ENCODE peak calls at places on chromosomes 5 and 9, in ten cellular contexts. C is body of pancreas, G is HCT116, E is GM12878, S is stomach, H is IMR-90, T is GM12891, R is tibial nerve, W is transverse colon, F is heart left ventricle. Q is an unnamed sample.

GRCh38 chr9:136578915-136579637 is 33.2 kb upstream of the NOTCH1 start:
- DNase-seq in C (peak), G (peak), E (no peak), S (no peak), H (no peak), T (no peak), R (no peak), W (no peak), F (peak), Q (no peak)

GRCh38 chr9:108258640-108259039 is 597.1 kb downstream of the ACTL7B start:
- DNase-seq in C (no peak), G (no peak), E (no peak), S (no peak), H (no peak), T (no peak), R (no peak), W (no peak), F (no peak), Q (no peak)

GRCh38 chr9:68678430-68678829 is 26.6 kb upstream of the PIP5K1B start:
- DNase-seq in C (no peak), G (peak), E (no peak), S (no peak), H (peak), T (no peak), R (no peak), W (peak), F (peak), Q (no peak)

GRCh38 chr5:170154744-170155143 is 49.0 kb downstream of the FOXI1 start:
- DNase-seq in C (no peak), G (no peak), E (no peak), S (no peak), H (no peak), T (no peak), R (no peak), W (no peak), F (no peak), Q (no peak)

GRCh38 chr9:104911029-104911607 is 16.8 kb downstream of the ABCA1 start:
- DNase-seq in C (no peak), G (no peak), E (no peak), S (no peak), H (peak), T (no peak), R (no peak), W (no peak), F (no peak), Q (no peak)

GRCh38 chr5:398475-399295 is 44.3 kb upstream of the EXOC3 start:
- DNase-seq in C (no peak), G (no peak), E (no peak), S (peak), H (no peak), T (no peak), R (no peak), W (no peak), F (no peak), Q (no peak)

GRCh38 chr9:133473743-133474142 is 5.2 kb downstream of the SLC2A6 start:
- DNase-seq in C (no peak), G (no peak), E (no peak), S (no peak), H (no peak), T (no peak), R (no peak), W (no peak), F (no peak), Q (no peak)

GRCh38 chr5:78472469-78473106 is 112.2 kb downstream of the SCAMP1 start:
- DNase-seq in C (no peak), G (no peak), E (no peak), S (no peak), H (no peak), T (no peak), R (no peak), W (no peak), F (no peak), Q (no peak)

GRCh38 chr5:76152161-76152560 is 69.0 kb downstream of the SV2C start:
- DNase-seq in C (no peak), G (no peak), E (no peak), S (no peak), H (no peak), T (no peak), R (no peak), W (no peak), F (no peak), Q (no peak)

GRCh38 chr9:130689572-130689936 is 4.0 kb upstream of the EXOSC2 start:
- DNase-seq in C (no peak), G (no peak), E (no peak), S (no peak), H (no peak), T (no peak), R (no peak), W (no peak), F (no peak), Q (no peak)

GRCh38 chr9:130692365-130692764 is 1.2 kb upstream of the EXOSC2 start:
- DNase-seq in C (no peak), G (no peak), E (no peak), S (no peak), H (no peak), T (no peak), R (no peak), W (no peak), F (peak), Q (no peak)

GRCh38 chr9:130687615-130688014 is 6.0 kb upstream of the EXOSC2 start:
- DNase-seq in C (no peak), G (no peak), E (no peak), S (no peak), H (no peak), T (no peak), R (no peak), W (no peak), F (no peak), Q (no peak)

GRCh38 chr9:130688070-130688469 is 5.5 kb upstream of the EXOSC2 start:
- DNase-seq in C (no peak), G (no peak), E (no peak), S (no peak), H (no peak), T (no peak), R (no peak), W (no peak), F (no peak), Q (no peak)

GRCh38 chr9:130689937-130690700 is 3.5 kb upstream of the EXOSC2 start:
- DNase-seq in C (peak), G (peak), E (peak), S (peak), H (peak), T (no peak), R (peak), W (peak), F (peak), Q (peak)
- TF ChIP-seq POLR2A in C (peak), G (no peak), E (no peak), S (no peak), H (peak), T (no peak), R (peak), W (peak), F (no peak), Q (no peak)

GRCh38 chr5:134527156-134527960 is 1.9 kb downstream of the JADE2 start:
- DNase-seq in C (peak), G (no peak), E (no peak), S (peak), H (peak), T (peak), R (peak), W (peak), F (peak), Q (peak)
- TF ChIP-seq POLR2A in C (peak), G (no peak), E (peak), S (no peak), H (peak), T (no peak), R (peak), W (peak), F (no peak), Q (peak)

DNA sequence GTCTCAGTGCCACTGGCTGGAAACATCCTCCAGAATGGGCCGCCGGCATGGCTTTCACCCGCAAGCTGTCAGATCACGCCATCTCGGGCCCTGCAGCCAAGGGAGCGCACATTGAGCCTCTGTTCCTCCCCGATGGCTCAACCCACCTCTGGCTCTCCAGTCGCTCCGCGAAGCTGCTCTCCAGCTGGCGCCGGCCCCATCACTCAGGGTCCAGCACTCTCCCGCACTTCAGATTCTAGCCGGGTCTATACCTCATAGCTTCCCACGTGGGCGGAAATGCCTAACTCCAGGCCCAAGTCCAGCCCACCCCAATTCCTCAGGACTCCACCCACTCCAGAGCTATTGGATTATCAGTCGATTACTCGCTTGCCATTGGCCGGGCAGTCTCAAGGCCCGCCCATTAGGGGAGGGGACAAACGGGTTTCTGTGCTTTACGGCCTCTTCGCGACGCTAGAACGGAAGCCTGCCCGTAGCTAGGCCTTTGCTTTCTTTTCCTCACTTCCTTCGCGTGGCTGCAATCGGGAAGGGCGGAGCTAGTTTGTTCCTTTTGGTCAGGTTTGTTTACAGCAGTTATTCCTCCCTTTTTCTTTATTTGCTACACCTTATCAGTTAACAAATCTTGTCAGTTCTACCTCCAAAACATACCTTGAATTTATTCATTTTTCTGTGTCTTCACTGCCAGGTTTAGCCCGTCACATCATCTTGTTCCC is at the start of gene NOL6:
- DNase-seq in C (peak), G (peak), E (peak), S (peak), H (peak), T (peak), R (peak), W (peak), F (peak), Q (peak)
- TF ChIP-seq POLR2A in C (peak), G (peak), E (peak), S (no peak), H (peak), T (peak), R (peak), W (peak), F (no peak), Q (peak)

GRCh38 chr9:124973807-124974206 is 32.9 kb upstream of the GOLGA1 start:
- DNase-seq in C (no peak), G (no peak), E (no peak), S (no peak), H (no peak), T (no peak), R (no peak), W (no peak), F (no peak), Q (no peak)
- TF ChIP-seq POLR2A in C (no peak), G (no peak), E (no peak), S (no peak), H (no peak), T (no peak), R (no peak), W (no peak), F (no peak), Q (no peak)

DNA sequence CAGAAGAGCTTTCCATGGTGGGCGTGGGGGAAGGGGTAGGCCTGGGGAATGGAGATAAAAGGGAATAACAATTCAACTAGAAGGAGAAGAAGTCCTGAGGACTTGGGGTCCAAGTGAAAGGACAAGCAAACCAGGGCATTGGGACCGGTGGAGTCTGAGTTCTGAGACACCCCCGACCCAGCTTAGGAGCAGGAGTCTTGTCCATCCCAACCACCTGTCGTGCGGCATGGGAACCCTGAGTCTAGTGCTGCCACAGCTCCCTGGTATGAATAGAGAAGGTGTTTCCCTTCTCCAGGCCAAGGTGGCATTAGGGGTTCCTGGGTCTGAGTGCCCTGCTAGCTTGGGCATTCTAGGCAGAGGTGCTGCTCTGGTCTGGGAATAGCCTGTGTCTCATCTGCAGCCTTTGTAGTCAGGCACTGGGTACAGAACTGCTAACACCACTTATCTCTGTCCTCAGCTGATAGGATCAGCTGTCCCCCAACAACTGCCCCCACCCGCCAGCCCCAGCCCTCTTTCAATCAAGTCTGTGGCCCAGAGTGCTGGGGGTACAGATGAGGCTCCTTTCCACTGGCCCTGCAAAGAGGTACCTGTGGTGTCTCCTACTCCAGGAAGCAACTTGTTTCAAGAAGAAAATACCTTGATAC is 9.9 kb downstream of the HNRNPAB start:
- DNase-seq in C (no peak), G (no peak), E (no peak), S (no peak), H (no peak), T (no peak), R (no peak), W (no peak), F (no peak), Q (no peak)
- TF ChIP-seq POLR2A in C (no peak), G (no peak), E (peak), S (no peak), H (no peak), T (peak), R (no peak), W (no peak), F (no peak), Q (no peak)

DNA sequence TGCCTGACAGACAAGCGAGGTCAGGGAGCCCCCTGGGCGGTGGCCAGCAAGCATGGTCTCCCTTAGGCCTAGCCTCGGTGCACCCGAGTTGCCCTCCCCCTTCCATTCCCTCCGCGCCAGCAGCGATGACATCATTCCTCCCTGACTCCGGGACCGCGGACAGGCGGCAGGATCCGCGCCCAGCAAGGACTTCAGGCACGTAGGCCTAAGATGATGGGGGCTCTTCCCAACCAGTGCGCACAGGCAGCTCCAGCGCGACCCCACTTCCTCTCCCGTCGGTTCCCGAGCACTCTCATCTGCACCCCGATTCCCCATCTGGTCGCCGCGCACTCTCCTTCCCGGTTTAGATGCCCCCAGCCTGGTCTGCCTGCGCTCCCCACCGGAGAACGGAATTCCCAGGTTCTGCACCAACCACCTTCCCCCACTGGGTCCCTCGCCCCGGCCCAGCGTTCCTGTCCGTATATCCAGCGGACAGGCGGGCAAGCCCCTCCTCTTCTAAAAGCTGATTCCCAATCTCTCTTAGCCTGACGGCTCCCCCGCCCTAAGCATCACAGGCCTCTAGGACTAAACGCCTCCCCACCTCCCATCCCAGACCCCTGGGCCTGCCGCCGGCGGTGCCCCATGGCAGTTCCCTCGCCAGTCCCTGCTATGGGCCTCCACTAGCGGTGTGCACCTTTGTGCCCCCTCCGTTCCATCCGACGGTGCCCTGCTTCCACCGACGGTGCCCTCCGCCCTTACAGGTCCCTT is 931 bp downstream of the FAM219A start:
- DNase-seq in C (peak), G (no peak), E (no peak), S (peak), H (peak), T (no peak), R (peak), W (peak), F (peak), Q (peak)
- TF ChIP-seq POLR2A in C (peak), G (no peak), E (no peak), S (no peak), H (peak), T (no peak), R (peak), W (peak), F (no peak), Q (peak)

GRCh38 chr9:131690950-131691573 is 48.8 kb downstream of the RAPGEF1 start:
- DNase-seq in C (no peak), G (no peak), E (no peak), S (no peak), H (no peak), T (no peak), R (no peak), W (no peak), F (no peak), Q (no peak)

GRCh38 chr9:131691969-131692611 is 47.8 kb downstream of the RAPGEF1 start:
- DNase-seq in C (no peak), G (no peak), E (no peak), S (no peak), H (no peak), T (no peak), R (no peak), W (no peak), F (no peak), Q (no peak)

GRCh38 chr9:131692612-131692976 is 47.3 kb downstream of the RAPGEF1 start:
- DNase-seq in C (no peak), G (no peak), E (no peak), S (no peak), H (no peak), T (no peak), R (no peak), W (no peak), F (no peak), Q (no peak)

GRCh38 chr9:131693651-131694597 is 46.0 kb downstream of the RAPGEF1 start:
- DNase-seq in C (no peak), G (no peak), E (no peak), S (no peak), H (no peak), T (no peak), R (no peak), W (no peak), F (no peak), Q (no peak)

DNA sequence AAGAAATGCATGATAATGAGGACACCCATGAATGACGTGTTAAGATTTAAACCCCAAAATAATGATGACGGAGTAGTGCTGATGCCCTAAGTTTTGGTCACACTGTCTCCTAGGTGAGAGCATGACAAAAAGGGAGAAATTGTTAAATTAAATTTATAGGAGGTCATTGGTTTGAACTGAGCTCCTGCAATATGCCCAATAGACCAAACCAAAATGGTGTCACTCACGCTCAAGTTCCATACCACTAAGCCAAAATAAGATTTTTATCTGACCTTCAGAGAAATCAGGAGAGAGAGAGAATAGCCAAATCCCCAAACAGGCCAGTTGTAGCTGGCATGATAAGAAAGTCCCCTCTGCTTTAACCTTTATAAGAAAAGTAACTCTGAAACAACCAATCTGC is 46.7 kb downstream of the RAPGEF1 start:
- DNase-seq in C (no peak), G (no peak), E (no peak), S (no peak), H (no peak), T (no peak), R (no peak), W (no peak), F (no peak), Q (no peak)
- TF ChIP-seq POLR2A in C (no peak), G (no peak), E (no peak), S (no peak), H (no peak), T (no peak), R (no peak), W (no peak), F (no peak), Q (no peak)

GRCh38 chr5:132832612-132833011 is 2.2 kb upstream of the SHROOM1 start:
- DNase-seq in C (no peak), G (no peak), E (no peak), S (no peak), H (no peak), T (no peak), R (no peak), W (no peak), F (no peak), Q (no peak)

GRCh38 chr5:132829742-132830435 is 558 bp downstream of the SHROOM1 start:
- DNase-seq in C (peak), G (peak), E (no peak), S (peak), H (peak), T (peak), R (peak), W (peak), F (peak), Q (peak)

GRCh38 chr5:132831095-132831860 is 831 bp upstream of the SHROOM1 start:
- DNase-seq in C (no peak), G (no peak), E (no peak), S (no peak), H (no peak), T (no peak), R (no peak), W (peak), F (no peak), Q (no peak)

GRCh38 chr5:132828846-132829494 is 1.5 kb downstream of the SHROOM1 start:
- DNase-seq in C (no peak), G (no peak), E (no peak), S (peak), H (no peak), T (no peak), R (no peak), W (no peak), F (no peak), Q (no peak)

DNA sequence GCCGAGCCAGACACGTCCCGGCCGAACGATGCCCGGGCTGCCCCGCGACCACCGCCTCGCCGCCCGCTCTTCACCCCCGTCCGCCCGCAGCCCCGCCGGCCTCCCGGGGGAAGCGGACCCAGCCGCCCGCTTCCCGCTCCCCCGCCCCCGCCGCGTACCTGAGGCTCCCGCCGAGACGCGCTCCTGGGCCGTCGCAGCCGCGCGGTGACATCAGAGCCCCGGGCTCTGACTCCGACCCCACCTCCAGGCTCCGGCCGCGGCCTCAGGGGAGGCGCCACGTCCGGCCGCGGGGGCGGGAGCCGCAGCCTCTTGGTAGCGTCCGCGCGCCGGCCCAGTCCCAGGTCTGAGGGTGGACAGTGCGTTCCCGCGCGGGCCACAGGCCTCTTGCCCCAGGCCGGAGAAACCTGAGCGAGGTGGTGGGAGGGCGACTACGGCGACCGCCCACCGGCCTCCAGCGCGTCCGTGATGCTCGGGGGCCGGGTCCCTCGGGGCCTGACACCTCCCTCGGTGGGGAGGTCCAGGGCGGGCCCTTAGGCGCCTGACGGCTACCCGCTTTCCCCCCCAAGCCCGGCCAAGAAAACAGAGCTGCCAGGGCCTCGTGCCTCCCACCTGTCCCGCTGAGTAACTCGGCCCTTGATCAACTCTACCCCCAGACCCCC is at the start of gene SHROOM1:
- DNase-seq in C (peak), G (peak), E (no peak), S (peak), H (peak), T (peak), R (no peak), W (peak), F (peak), Q (peak)
- TF ChIP-seq POLR2A in C (peak), G (peak), E (no peak), S (no peak), H (no peak), T (no peak), R (peak), W (peak), F (no peak), Q (peak)

GRCh38 chr9:19156026-19156474 is 28.8 kb upstream of the PLIN2 start:
- DNase-seq in C (no peak), G (no peak), E (no peak), S (no peak), H (no peak), T (no peak), R (no peak), W (no peak), F (no peak), Q (no peak)

GRCh38 chr9:19151425-19152159 is 24.3 kb upstream of the PLIN2 start:
- DNase-seq in C (no peak), G (no peak), E (no peak), S (peak), H (no peak), T (no peak), R (no peak), W (no peak), F (no peak), Q (no peak)

GRCh38 chr9:19154135-19154612 is 26.9 kb upstream of the PLIN2 start:
- DNase-seq in C (peak), G (no peak), E (no peak), S (no peak), H (peak), T (no peak), R (peak), W (no peak), F (peak), Q (no peak)

GRCh38 chr9:19156805-19157204 is 29.5 kb upstream of the PLIN2 start:
- DNase-seq in C (no peak), G (no peak), E (no peak), S (no peak), H (no peak), T (no peak), R (no peak), W (no peak), F (peak), Q (no peak)

GRCh38 chr9:19155106-19155999 is 28.1 kb upstream of the PLIN2 start:
- DNase-seq in C (no peak), G (no peak), E (no peak), S (no peak), H (no peak), T (no peak), R (no peak), W (no peak), F (no peak), Q (no peak)
- TF ChIP-seq POLR2A in C (no peak), G (no peak), E (no peak), S (no peak), H (no peak), T (no peak), R (no peak), W (no peak), F (no peak), Q (no peak)